ENCODE peak calls at places on chromosomes 1 and 21, in seven cellular contexts. C is GM04504; Z is endodermal cell; J is NCI-H1105 treated with DMSO at 0.1 percent for 48 hours; W is adipocyte; B is D721Med; Q is stimulated activated CD4-positive, alpha-beta T cell treated with anti-CD3 and anti-CD28 coated beads, Interleukin-12 subunit alpha, Interleukin-12 subunit beta, amount 100 ng/mL, for 4 hours. O is an unnamed sample.

GRCh38 chr21:21463456-21463855 is 465.2 kb downstream of the NCAM2 start:
- DNase-seq in C (no peak), Z (no peak), J (no peak), W (peak; percentile 52), B (no peak), Q (no peak), O (peak; percentile 4)

GRCh38 chr1:153985341-153985912 is 712 bp downstream of the RAB13 start:
- DNase-seq in C (no peak), Z (peak; percentile 71), J (no peak), W (peak; percentile 89), B (no peak), Q (peak; percentile 52), O (peak; percentile 56)

GRCh38 chr21:36550761-36551160 is 70.8 kb upstream of the CLDN14 start:
- DNase-seq in C (peak; percentile 4), Z (no peak), J (no peak), W (no peak), B (no peak), Q (no peak), O (no peak)

GRCh38 chr1:215845224-215845902 is 278.3 kb downstream of the KCTD3 start:
- DNase-seq in C (peak; percentile 69), Z (no peak), J (no peak), W (peak; percentile 81), B (no peak), Q (no peak), O (no peak)

GRCh38 chr1:12057940-12058687 is 5.0 kb upstream of the TNFRSF8 start:
- DNase-seq in C (no peak), Z (no peak), J (no peak), W (no peak), B (no peak), Q (no peak), O (no peak)

GRCh38 chr1:220579317-220579716 is 51.4 kb downstream of the MARK1 start:
- DNase-seq in C (no peak), Z (no peak), J (peak; percentile 93), W (no peak), B (no peak), Q (no peak), O (no peak)

GRCh38 chr1:107286125-107286524 is 145.3 kb downstream of the NTNG1 start:
- DNase-seq in C (no peak), Z (no peak), J (no peak), W (no peak), B (no peak), Q (no peak), O (no peak)

GRCh38 chr1:93056214-93056613 is 22.9 kb upstream of the MTF2 start:
- DNase-seq in C (no peak), Z (peak; percentile 82), J (no peak), W (peak; percentile 50), B (no peak), Q (no peak), O (peak; percentile 83)

GRCh38 chr1:89842547-89843278 is 21.9 kb downstream of the LRRC8D start:
- DNase-seq in C (no peak), Z (no peak), J (peak; percentile 77), W (peak; percentile 47), B (no peak), Q (no peak), O (no peak)

GRCh38 chr1:22107126-22107525 is 35.8 kb downstream of the WNT4 start:
- DNase-seq in C (no peak), Z (peak; percentile 22), J (no peak), W (no peak), B (no peak), Q (no peak), O (no peak)

GRCh38 chr1:9211291-9211811 is 23.2 kb upstream of the H6PD start:
- DNase-seq in C (no peak), Z (no peak), J (no peak), W (peak; percentile 57), B (no peak), Q (no peak), O (no peak)

GRCh38 chr1:205325334-205325884 is 3.9 kb upstream of the NUAK2 start:
- DNase-seq in C (peak; percentile 56), Z (peak; percentile 96), J (peak; percentile 70), W (peak; percentile 86), B (peak; percentile 70), Q (peak; percentile 32), O (peak; percentile 87)

GRCh38 chr1:2391385-2392070 is at the start of the genes MORN1 and RER1:
- DNase-seq in C (peak; percentile 97), Z (peak; percentile 99), J (peak; percentile 98), W (peak; percentile 100), B (peak; percentile 71), Q (peak; percentile 98), O (peak; percentile 99)

GRCh38 chr1:174080819-174081218 is 58.7 kb upstream of the RC3H1 start:
- DNase-seq in C (no peak), Z (peak; percentile 58), J (no peak), W (no peak), B (no peak), Q (no peak), O (no peak)

GRCh38 chr1:98253145-98253544 is 332.3 kb upstream of the DPYD start:
- DNase-seq in C (no peak), Z (no peak), J (no peak), W (no peak), B (no peak), Q (no peak), O (peak; percentile 46)

GRCh38 chr1:31723828-31724359 is 20.1 kb upstream of the COL16A1 start:
- DNase-seq in C (no peak), Z (peak; percentile 97), J (no peak), W (peak; percentile 77), B (no peak), Q (peak; percentile 44), O (peak; percentile 95)

GRCh38 chr1:38872401-38873026 is 634 bp downstream of the MYCBP start:
- DNase-seq in C (no peak), Z (no peak), J (peak; percentile 12), W (peak; percentile 51), B (no peak), Q (peak; percentile 31), O (peak; percentile 33)

GRCh38 chr1:62384276-62385005 is 52.4 kb upstream of the USP1 start:
- DNase-seq in C (peak; percentile 85), Z (no peak), J (peak; percentile 96), W (peak; percentile 98), B (no peak), Q (no peak), O (no peak)

GRCh38 chr1:88562991-88563390 is 121.1 kb upstream of the PKN2 start:
- DNase-seq in C (no peak), Z (no peak), J (no peak), W (no peak), B (no peak), Q (no peak), O (peak; percentile 28)

GRCh38 chr1:43063394-43064219 is 104.9 kb upstream of the SLC2A1 start:
- DNase-seq in C (no peak), Z (peak; percentile 38), J (no peak), W (no peak), B (no peak), Q (no peak), O (no peak)

GRCh38 chr1:27007909-27008582 is 4.6 kb downstream of the TENT5B start:
- DNase-seq in C (no peak), Z (peak; percentile 88), J (no peak), W (peak; percentile 65), B (no peak), Q (no peak), O (peak; percentile 87)

GRCh38 chr1:84613026-84613425 is 38.8 kb upstream of the CTBS start:
- DNase-seq in C (no peak), Z (no peak), J (no peak), W (peak; percentile 27), B (no peak), Q (no peak), O (no peak)

GRCh38 chr1:55817027-55817426 is 601.9 kb upstream of the USP24 start:
- DNase-seq in C (no peak), Z (no peak), J (no peak), W (no peak), B (no peak), Q (no peak), O (no peak)

GRCh38 chr1:112544011-112544688 is 35.4 kb downstream of the WNT2B start:
- DNase-seq in C (peak; percentile 78), Z (no peak), J (no peak), W (peak; percentile 82), B (no peak), Q (no peak), O (no peak)

GRCh38 chr1:152533327-152533938 is 19.2 kb downstream of the CRCT1 start:
- DNase-seq in C (no peak), Z (peak; percentile 67), J (peak; percentile 24), W (peak; percentile 11), B (no peak), Q (peak; percentile 25), O (peak; percentile 92)

GRCh38 chr1:223556414-223557124 is 108.9 kb downstream of the CAPN8 start:
- DNase-seq in C (no peak), Z (peak; percentile 92), J (no peak), W (peak; percentile 4), B (no peak), Q (peak; percentile 19), O (peak; percentile 79)

GRCh38 chr1:9071554-9072235 is 2.3 kb upstream of the SLC2A5 start:
- DNase-seq in C (no peak), Z (no peak), J (no peak), W (no peak), B (no peak), Q (no peak), O (peak; percentile 48)

GRCh38 chr1:196152975-196153374 is 455.3 kb downstream of the KCNT2 start:
- DNase-seq in C (no peak), Z (no peak), J (no peak), W (no peak), B (no peak), Q (no peak), O (no peak)

GRCh38 chr1:210292276-210292851 is 36.3 kb upstream of the HHAT start:
- DNase-seq in C (no peak), Z (peak; percentile 95), J (peak; percentile 66), W (peak; percentile 95), B (no peak), Q (peak; percentile 32), O (peak; percentile 91)

GRCh38 chr1:198929961-198930599 is 291.2 kb downstream of the PTPRC start:
- DNase-seq in C (peak; percentile 12), Z (no peak), J (peak; percentile 69), W (peak; percentile 55), B (no peak), Q (no peak), O (peak; percentile 17)

GRCh38 chr1:30929135-30929889 is 20.8 kb upstream of the SDC3 start:
- DNase-seq in C (no peak), Z (peak; percentile 90), J (peak; percentile 42), W (peak; percentile 67), B (no peak), Q (peak; percentile 36), O (peak; percentile 83)

GRCh38 chr1:57017717-57018116 is 51.9 kb upstream of the C8B start:
- DNase-seq in C (no peak), Z (peak; percentile 77), J (no peak), W (no peak), B (no peak), Q (no peak), O (peak; percentile 68)

O was measured in GM23338.